ENCODE peak calls at places on chromosomes 13 and 19, in four cellular contexts. E is thoracic aorta, G is mammary epithelial cell, V is NB4. L is an unnamed sample.

GRCh38 chr13:77696863-77697207 is 652 bp upstream of the SLAIN1 start:
- DNase-seq in E (no peak), G (no peak), V (no peak), L (no peak)

GRCh38 chr13:21639604-21640003 is 31.3 kb upstream of the FGF9 start:
- DNase-seq in V (no peak), G (no peak), E (no peak), L (no peak)

GRCh38 chr13:88456155-88456554 is 785.0 kb downstream of the SLITRK5 start:
- DNase-seq in G (no peak), E (no peak), V (no peak), L (no peak)

GRCh38 chr13:63631006-63631405 is 2215.4 kb upstream of the PCDH20 start:
- DNase-seq in G (no peak), E (no peak), V (no peak), L (no peak)

GRCh38 chr13:84430015-84430414 is 547.7 kb upstream of the SLITRK1 start:
- DNase-seq in G (peak), V (no peak), E (no peak), L (no peak)

GRCh38 chr13:49443327-49443688 is 556 bp downstream of the CAB39L start:
- DNase-seq in V (peak), E (no peak), G (no peak), L (no peak)

GRCh38 chr19:19655641-19656343 is 7.7 kb downstream of the ATP13A1 start:
- DNase-seq in V (no peak), E (no peak), G (no peak), L (no peak)

GRCh38 chr13:72255908-72256307 is 388.9 kb upstream of the DACH1 start:
- DNase-seq in G (peak), E (no peak), V (peak), L (no peak)

GRCh38 chr13:92187378-92187989 is 789.1 kb downstream of the GPC5 start:
- DNase-seq in V (peak), G (peak), E (no peak), L (no peak)

GRCh38 chr13:43229506-43229905 is 206.1 kb downstream of the DNAJC15 start:
- DNase-seq in G (no peak), E (no peak), V (no peak), L (no peak)

GRCh38 chr19:17576758-17577532 is 21.5 kb downstream of the COLGALT1 start:
- DNase-seq in V (peak), E (no peak), G (peak), L (peak)

GRCh38 chr13:51336746-51337145 is 2.7 kb upstream of the SERPINE3 start:
- DNase-seq in V (no peak), E (no peak), G (no peak), L (no peak)

GRCh38 chr19:39705578-39706188 is 1.4 kb downstream of the LGALS14 start:
- DNase-seq in G (no peak), V (peak), E (no peak), L (no peak)

GRCh38 chr19:48815870-48816501 is 5.2 kb upstream of the BCAT2 start:
- DNase-seq in G (peak), E (no peak), V (no peak), L (no peak)

GRCh38 chr13:39892731-39893293 is 237.3 kb downstream of the COG6 start:
- DNase-seq in V (no peak), G (no peak), E (no peak), L (no peak)

GRCh38 chr13:113296842-113297369 is at the start of gene LAMP1:
- DNase-seq in E (peak), V (peak), G (peak), L (peak)

GRCh38 chr19:13212759-13213330 is 62.6 kb downstream of the IER2 start:
- DNase-seq in E (no peak), V (peak), G (peak), L (peak)

GRCh38 chr13:47126432-47126831 is 229.6 kb upstream of the HTR2A start:
- DNase-seq in V (peak), G (no peak), E (no peak), L (no peak)

GRCh38 chr13:48010698-48011097 is 9.6 kb upstream of the SUCLA2 start:
- DNase-seq in E (no peak), V (no peak), G (no peak), L (no peak)

GRCh38 chr13:43122706-43123268 is 99.4 kb downstream of the DNAJC15 start:
- DNase-seq in E (no peak), G (no peak), V (no peak), L (no peak)

GRCh38 chr13:42272115-42272756 is at the start of gene AKAP11:
- DNase-seq in V (peak), G (peak), E (no peak), L (peak)

GRCh38 chr13:31175847-31176536 is 14.3 kb upstream of the HSPH1 start:
- DNase-seq in V (peak), G (no peak), E (no peak), L (no peak)

GRCh38 chr13:89066868-89067466 is 1395.8 kb downstream of the SLITRK5 start:
- DNase-seq in G (peak), V (peak), E (no peak), L (no peak)

GRCh38 chr13:79393564-79394249 is 12.3 kb downstream of the RBM26 start:
- DNase-seq in E (no peak), V (peak), G (no peak), L (peak)

GRCh38 chr19:15122331-15123030 is 15.3 kb downstream of the SYDE1 start:
- DNase-seq in G (no peak), E (no peak), V (no peak), L (no peak)

GRCh38 chr13:38951525-38952313 is 38.9 kb downstream of the STOML3 start:
- DNase-seq in V (no peak), E (no peak), G (no peak), L (no peak)

GRCh38 chr13:112510002-112510780 is 77.8 kb downstream of the TUBGCP3 start:
- DNase-seq in V (peak), E (no peak), G (peak), L (peak)

GRCh38 chr19:488505-489417 is 7.5 kb upstream of the MADCAM1 start:
- DNase-seq in V (peak), G (peak), E (peak), L (peak)

GRCh38 chr13:66329988-66330429 is 900.1 kb downstream of the PCDH9 start:
- DNase-seq in G (no peak), E (no peak), V (peak), L (no peak)

GRCh38 chr13:27427663-27428062 is 3.2 kb downstream of the GTF3A start:
- DNase-seq in V (no peak), E (no peak), G (no peak), L (no peak)
- H3K4me3 ChIP-seq in V (peak), E (no peak), G (no peak), L (no peak)

GRCh38 chr19:6531163-6531955 is 533 bp downstream of the TNFSF9 start:
- DNase-seq in G (no peak), V (no peak), E (no peak), L (no peak)
- H3K4me3 ChIP-seq in G (peak), V (peak), E (peak), L (peak)

DNA sequence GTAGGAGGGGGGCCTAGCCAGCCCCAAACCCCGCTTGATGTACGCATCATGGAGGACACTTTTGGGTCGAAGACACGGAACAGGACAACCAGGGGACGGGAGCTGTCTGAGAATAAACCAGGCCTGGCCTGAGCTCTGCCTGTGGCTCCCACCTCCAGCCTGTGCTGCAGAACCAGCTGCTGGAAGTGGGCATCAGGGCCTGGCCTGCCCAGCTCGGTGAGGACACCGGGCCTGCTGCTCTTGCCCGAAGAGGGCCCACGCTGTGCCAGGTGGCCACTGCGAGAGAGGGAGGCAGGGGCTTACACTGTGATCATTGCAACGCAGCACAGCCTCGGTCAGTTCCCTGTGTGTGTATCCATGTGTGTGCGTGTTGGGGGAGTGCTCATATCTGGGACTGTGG is 34.6 kb downstream of the CEBPG start:
- DNase-seq in G (no peak), V (no peak), E (no peak), L (no peak)
- H3K4me3 ChIP-seq in G (no peak), V (no peak), E (no peak), L (no peak)

DNA sequence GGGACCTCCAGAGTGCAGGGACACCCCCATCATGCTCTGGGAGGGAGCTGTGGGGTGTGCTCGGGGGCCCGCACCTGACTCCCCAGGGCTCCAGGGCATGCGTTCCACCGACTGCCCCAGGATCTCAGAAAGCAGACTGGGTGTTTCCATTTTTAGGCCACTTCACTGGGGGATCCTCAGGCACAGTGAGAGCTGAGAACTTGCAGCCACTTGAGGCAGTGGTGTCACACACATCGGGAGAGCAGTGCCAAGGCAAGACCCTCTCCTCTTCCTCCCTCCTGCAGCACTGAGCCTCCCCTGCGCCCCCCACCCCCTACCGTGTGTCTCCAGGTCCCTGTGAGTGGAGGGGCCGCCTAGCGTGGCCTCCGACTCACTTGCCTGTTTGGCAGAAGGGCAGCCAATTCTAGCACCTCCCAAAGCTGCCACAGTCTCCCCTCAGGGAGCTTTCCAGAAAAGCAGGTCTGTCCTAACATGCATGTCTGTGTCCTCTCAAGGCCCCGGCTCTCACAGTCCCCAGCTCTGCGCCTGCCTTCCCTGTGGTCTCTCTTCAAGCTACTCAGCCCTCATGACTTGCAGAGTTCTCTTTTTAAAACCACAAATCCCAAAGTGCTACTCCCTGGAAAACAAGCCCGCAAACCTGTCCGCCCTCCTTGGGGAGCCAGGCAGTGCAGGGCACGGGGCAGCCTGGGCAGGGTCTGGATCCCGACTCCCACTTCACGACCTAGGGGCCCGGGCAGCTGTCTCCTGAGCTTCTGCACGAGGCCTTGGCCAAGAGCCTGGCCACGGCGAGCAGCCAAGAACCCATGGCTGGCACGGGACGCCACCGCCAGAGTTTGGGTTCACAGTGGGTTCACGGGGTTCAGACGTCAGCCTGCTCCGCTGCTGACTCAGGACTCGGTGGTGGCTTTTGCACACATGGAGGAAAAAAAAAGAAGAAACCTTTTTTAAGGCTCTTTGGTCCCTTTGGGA is 94.1 kb downstream of the STK24 start:
- DNase-seq in G (peak), E (no peak), V (peak), L (peak)
- H3K4me3 ChIP-seq in G (no peak), E (peak), V (no peak), L (no peak)

GRCh38 chr19:12141405-12141736 is 1.2 kb upstream of the ZNF20 start:
- DNase-seq in G (no peak), V (no peak), E (no peak), L (no peak)
- H3K4me3 ChIP-seq in G (no peak), V (no peak), E (no peak), L (no peak)